ENCODE peak calls at places on chromosomes 1 and 21, in four cellular contexts. S is K562, H is HepG2, X is GM12878. E is an unnamed sample.

GRCh38 chr1:224623310-224623714 is 7.2 kb downstream of the CNIH3 start:
- DNase-seq in S (no peak), H (no peak), X (no peak), E (no peak)

GRCh38 chr1:3611170-3612019 is at the start of gene MEGF6:
- DNase-seq in S (peak; percentile 92), H (peak; percentile 43), X (no peak), E (peak; percentile 95)

GRCh38 chr1:87089070-87089736 is 174.8 kb downstream of the HS2ST1 start:
- DNase-seq in S (no peak), H (no peak), X (no peak), E (no peak)

GRCh38 chr21:36744190-36744559 is 45.3 kb downstream of the SIM2 start:
- DNase-seq in S (no peak), H (no peak), X (no peak), E (no peak)

GRCh38 chr1:208724079-208724478 is 479.9 kb upstream of the PLXNA2 start:
- DNase-seq in S (no peak), H (no peak), X (no peak), E (no peak)

GRCh38 chr1:192579319-192579738 is 3.8 kb downstream of the RGS1 start:
- DNase-seq in S (no peak), H (no peak), X (no peak), E (no peak)

GRCh38 chr1:160373696-160374095 is 6.8 kb downstream of the NHLH1 start:
- DNase-seq in S (no peak), H (no peak), X (no peak), E (no peak)

GRCh38 chr1:2413495-2414296 is 1.3 kb upstream of the PEX10 start:
- DNase-seq in S (peak; percentile 66), H (peak; percentile 66), X (no peak), E (no peak)

GRCh38 chr1:85571181-85571540 is 9.4 kb upstream of the CCN1 start:
- DNase-seq in S (no peak), H (peak; percentile 33), X (no peak), E (no peak)

GRCh38 chr1:85569737-85570404 is 10.7 kb upstream of the CCN1 start:
- DNase-seq in S (no peak), H (no peak), X (no peak), E (no peak)

GRCh38 chr1:85568660-85569059 is 11.9 kb upstream of the CCN1 start:
- DNase-seq in S (no peak), H (no peak), X (no peak), E (no peak)

GRCh38 chr1:85570446-85571180 is 9.9 kb upstream of the CCN1 start:
- DNase-seq in S (no peak), H (no peak), X (no peak), E (no peak)

GRCh38 chr1:85569122-85569521 is 11.4 kb upstream of the CCN1 start:
- DNase-seq in S (no peak), H (no peak), X (no peak), E (no peak)
- TF ChIP-seq FOXK2 in S (no peak), H (no peak), X (no peak), E (no peak)

GRCh38 chr1:210195635-210196160 is 36.9 kb upstream of the SERTAD4 start:
- DNase-seq in S (no peak), H (no peak), X (no peak), E (no peak)
- TF ChIP-seq FOXK2 in S (no peak), H (no peak), X (no peak), E (no peak)

DNA sequence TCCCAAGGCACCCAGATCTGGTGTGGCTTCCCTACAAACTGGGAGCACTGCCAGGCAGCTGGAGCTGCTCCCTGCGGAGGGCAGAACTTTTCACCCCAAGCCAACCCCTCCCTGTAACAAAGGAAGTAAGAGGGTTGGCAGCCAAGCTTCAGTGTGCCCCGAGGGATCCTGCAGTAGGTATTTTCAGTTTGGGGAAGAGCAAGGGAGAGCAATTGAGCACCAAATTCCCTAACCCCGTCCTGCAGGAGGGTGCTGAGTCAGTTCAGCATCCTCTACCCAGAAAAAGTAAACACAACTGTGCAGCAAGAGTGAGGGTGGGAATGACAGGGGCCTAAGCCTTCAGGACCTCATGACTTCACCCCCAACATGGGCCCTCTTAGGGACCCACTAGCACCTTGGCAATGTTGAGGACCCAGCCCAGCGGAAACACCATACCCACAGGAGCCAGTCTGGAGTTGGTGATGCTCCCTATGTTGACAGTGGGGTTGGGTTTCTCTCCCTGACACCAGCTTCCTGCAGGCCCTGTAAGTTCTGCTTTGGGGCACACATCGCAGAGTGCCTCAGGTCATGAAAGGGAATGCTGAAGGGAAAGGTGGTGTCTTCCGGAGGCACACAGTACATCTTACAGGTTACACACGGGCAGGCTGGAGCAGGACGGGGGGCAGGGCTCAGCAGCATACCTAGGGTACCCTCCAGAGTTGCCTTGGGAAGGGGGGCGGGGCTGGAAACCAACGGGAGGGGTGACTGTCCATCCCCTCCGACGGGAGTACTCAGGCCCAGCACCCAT is 14.8 kb downstream of the SH3BP5L start:
- DNase-seq in S (no peak), H (no peak), X (no peak), E (no peak)
- TF ChIP-seq FOXK2 in S (no peak), H (no peak), X (no peak), E (no peak)

DNA sequence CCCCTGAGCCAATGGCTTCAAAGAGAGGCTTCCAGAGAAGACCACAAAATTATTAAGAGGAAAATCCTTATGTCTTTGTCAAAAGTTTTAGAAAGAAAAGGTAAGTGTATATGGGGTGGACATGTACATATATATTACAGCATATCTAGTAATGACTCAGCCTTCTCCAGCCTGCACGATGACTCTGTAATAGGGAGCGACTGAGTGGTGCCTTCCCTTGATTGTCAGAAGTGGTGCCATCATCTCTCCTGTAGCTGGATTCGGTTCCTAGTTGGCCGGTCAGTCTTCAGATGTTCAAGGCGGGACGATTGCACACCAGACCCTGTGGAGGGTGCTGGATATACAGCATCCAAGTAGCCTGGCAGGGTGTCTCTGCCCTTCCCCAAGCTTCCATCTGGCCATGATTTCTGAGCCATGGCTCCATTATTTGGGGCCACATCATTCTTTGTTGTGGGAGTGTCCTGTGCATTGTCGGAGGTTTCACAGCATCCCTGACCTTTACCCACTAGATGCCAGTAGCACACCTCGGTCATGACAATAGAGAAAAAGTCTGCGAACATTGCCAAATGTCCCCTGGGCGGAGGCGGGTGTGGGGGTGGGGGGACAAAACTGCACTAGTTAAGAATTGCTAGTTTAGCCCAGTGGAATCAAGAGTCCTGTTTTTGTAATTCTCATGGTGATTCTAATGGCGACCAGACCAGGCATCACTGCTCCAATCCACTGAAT is 206.2 kb upstream of the KAZN start:
- DNase-seq in S (no peak), H (no peak), X (no peak), E (no peak)
- TF ChIP-seq FOXK2 in S (no peak), H (no peak), X (no peak), E (no peak)

GRCh38 chr1:197080323-197080722 is 13.3 kb upstream of the F13B start:
- DNase-seq in S (no peak), H (no peak), X (no peak), E (no peak)
- TF ChIP-seq FOXK2 in S (no peak), H (no peak), X (no peak), E (no peak)

GRCh38 chr1:12335815-12336214 is 106.0 kb downstream of the VPS13D start:
- DNase-seq in S (no peak), H (no peak), X (no peak), E (no peak)
- TF ChIP-seq FOXK2 in S (no peak), H (no peak), X (no peak), E (no peak)